ENCODE peak calls at places on chromosomes 1 and 21, in eight cellular contexts. Y is effector memory CD8-positive, alpha-beta T cell; L is naive B cell; A is suprapubic skin; K is NCI-H1092; Q is substantia nigra; B is activated CD4-positive, alpha-beta T cell treated with anti-CD3 and anti-CD28 coated beads, Interleukin-2, amount 10 ng/mL, durations not matched to agents 24 days and 14 days; S is AG09319. Z is an unnamed sample.

GRCh38 chr1:212935387-212935981 is 14.9 kb upstream of the VASH2 start:
- DNase-seq in Y (no peak), L (no peak), A (no peak), K (no peak), Q (no peak), B (no peak), S (no peak), Z (no peak)

GRCh38 chr1:81467433-81467832 is 333.3 kb upstream of the ADGRL2 start:
- DNase-seq in Y (no peak), L (no peak), A (no peak), K (no peak), Q (no peak), B (no peak), S (no peak), Z (no peak)

GRCh38 chr1:246725191-246725590 is 982 bp downstream of the SCCPDH start:
- DNase-seq in Y (no peak), L (no peak), A (no peak), K (no peak), Q (no peak), B (no peak), S (no peak), Z (no peak)

GRCh38 chr1:21857840-21858670 is 46.0 kb downstream of the LDLRAD2 start:
- DNase-seq in Y (no peak), L (no peak), A (no peak), K (no peak), Q (no peak), B (no peak), S (no peak), Z (no peak)

GRCh38 chr21:36396314-36396713 is 11.1 kb downstream of the CHAF1B start:
- DNase-seq in Y (no peak), L (no peak), A (peak; percentile 0), K (no peak), Q (no peak), B (no peak), S (no peak), Z (no peak)

GRCh38 chr1:41919131-41919530 is 409 bp upstream of the HIVEP3 start:
- DNase-seq in Y (no peak), L (no peak), A (no peak), K (no peak), Q (no peak), B (peak; percentile 68), S (no peak), Z (no peak)

GRCh38 chr1:230857822-230858221 is 10.5 kb downstream of the C1orf198 start:
- DNase-seq in Y (no peak), L (no peak), A (no peak), K (no peak), Q (no peak), B (no peak), S (no peak), Z (no peak)

GRCh38 chr1:43073490-43074230 is 98.4 kb downstream of the EBNA1BP2 start:
- DNase-seq in Y (peak; percentile 70), L (peak; percentile 70), A (peak; percentile 81), K (peak; percentile 71), Q (peak; percentile 52), B (peak; percentile 92), S (peak; percentile 37), Z (peak; percentile 79)

GRCh38 chr1:151518936-151519335 is 7.7 kb downstream of the CGN start:
- DNase-seq in Y (no peak), L (no peak), A (no peak), K (no peak), Q (no peak), B (no peak), S (no peak), Z (no peak)

GRCh38 chr1:231252336-231252735 is 11.3 kb downstream of the GNPAT start:
- DNase-seq in Y (no peak), L (no peak), A (no peak), K (no peak), Q (no peak), B (no peak), S (no peak), Z (no peak)